ENCODE peak calls at places on chromosomes 13 and 19, in seven cellular contexts. Z, G, H, I, J, Y and X are unnamed samples.

GRCh38 chr19:44707794-44708193 is 8.8 kb downstream of the CEACAM16 start:
- DNase-seq in H (no peak), I (no peak), G (no peak), Z (no peak), Y (no peak), J (no peak), X (no peak)

GRCh38 chr13:78298657-78299056 is 304.7 kb downstream of the POU4F1 start:
- DNase-seq in I (peak), Z (no peak), H (no peak), G (no peak), J (no peak), Y (no peak), X (no peak)

GRCh38 chr13:35485451-35485850 is 9.0 kb upstream of the MAB21L1 start:
- DNase-seq in Z (no peak), J (no peak), I (no peak), Y (no peak), H (no peak), G (no peak), X (no peak)

GRCh38 chr19:17049711-17050280 is 23.2 kb upstream of the CPAMD8 start:
- DNase-seq in Z (no peak), I (peak), G (no peak), J (no peak), H (no peak), Y (no peak), X (no peak)

GRCh38 chr13:76884167-76884566 is 2.0 kb downstream of the KCTD12 start:
- DNase-seq in H (peak), I (peak), J (peak), Z (no peak), Y (peak), G (peak), X (no peak)

GRCh38 chr13:83975668-83976165 is 93.4 kb upstream of the SLITRK1 start:
- DNase-seq in Z (no peak), H (no peak), I (no peak), J (no peak), Y (no peak), G (no peak), X (no peak)

GRCh38 chr13:111114362-111115050 is 604 bp upstream of the ARHGEF7 start:
- DNase-seq in J (peak), H (peak), G (peak), Y (peak), I (peak), Z (no peak), X (no peak)

GRCh38 chr13:33870046-33870668 is 52.2 kb downstream of the RFC3 start:
- DNase-seq in H (no peak), Z (no peak), I (no peak), Y (no peak), J (no peak), G (no peak), X (no peak)

GRCh38 chr13:42101821-42102580 is 53.6 kb downstream of the DGKH start:
- DNase-seq in Y (no peak), Z (no peak), J (no peak), G (no peak), I (no peak), H (no peak), X (no peak)

GRCh38 chr13:71759506-71760225 is 107.3 kb downstream of the DACH1 start:
- DNase-seq in Y (no peak), Z (no peak), G (no peak), H (peak), J (peak), I (no peak), X (no peak)

GRCh38 chr19:48169585-48169973 is 565 bp downstream of the LIG1 start:
- DNase-seq in G (peak), H (peak), Y (peak), Z (peak), J (peak), I (peak), X (peak)

GRCh38 chr13:112032186-112032835 is 34.6 kb upstream of the SOX1 start:
- DNase-seq in Y (no peak), J (no peak), I (peak), Z (no peak), H (no peak), G (no peak), X (no peak)

GRCh38 chr19:55099557-55100506 is 17.6 kb downstream of the PPP1R12C start:
- DNase-seq in Y (no peak), I (no peak), G (no peak), Z (no peak), H (peak), J (peak), X (no peak)

GRCh38 chr13:100454876-100455275 is 133.7 kb downstream of the GGACT start:
- DNase-seq in I (peak), G (no peak), H (no peak), Z (no peak), Y (no peak), J (no peak), X (no peak)

GRCh38 chr19:1409204-1410005 is 2.0 kb downstream of the DAZAP1 start:
- DNase-seq in J (no peak), H (no peak), Y (no peak), I (no peak), G (no peak), Z (no peak), X (no peak)

GRCh38 chr13:114020750-114021463 is 47.0 kb upstream of the C13orf46 start:
- DNase-seq in Z (no peak), Y (no peak), I (no peak), H (no peak), J (no peak), G (no peak), X (no peak)

GRCh38 chr13:114022309-114022669 is 48.4 kb upstream of the C13orf46 start:
- DNase-seq in I (no peak), G (no peak), Y (no peak), J (no peak), Z (no peak), H (no peak), X (no peak)

GRCh38 chr13:114023716-114024602 is 50.1 kb upstream of the C13orf46 start:
- DNase-seq in H (no peak), Y (no peak), Z (no peak), G (no peak), I (no peak), J (no peak), X (no peak)

GRCh38 chr13:114022876-114023275 is 49.0 kb upstream of the C13orf46 start:
- DNase-seq in Y (no peak), G (no peak), Z (no peak), H (no peak), I (no peak), J (no peak), X (no peak)

GRCh38 chr13:114021464-114022308 is 47.8 kb upstream of the C13orf46 start:
- DNase-seq in Y (no peak), Z (no peak), H (no peak), G (no peak), J (no peak), I (no peak), X (no peak)
- TF ChIP-seq CTCF in Y (no peak), Z (no peak), H (peak), G (no peak), J (peak), I (no peak), X (no peak)

GRCh38 chr19:45927565-45928261 is 13.1 kb upstream of the NANOS2 start:
- DNase-seq in I (peak), G (peak), H (peak), Y (peak), J (peak), Z (peak), X (peak)
- TF ChIP-seq CTCF in I (no peak), G (no peak), H (peak), Y (no peak), J (peak), Z (no peak), X (no peak)

GRCh38 chr13:61908906-61909305 is 493.3 kb upstream of the PCDH20 start:
- DNase-seq in Y (no peak), I (no peak), H (peak), G (no peak), J (no peak), Z (no peak), X (no peak)
- TF ChIP-seq CTCF in Y (no peak), I (no peak), H (no peak), G (no peak), J (no peak), Z (no peak), X (no peak)

GRCh38 chr19:58471736-58472135 is 4.4 kb upstream of the ZNF446 start:
- DNase-seq in G (no peak), Y (no peak), J (peak), Z (no peak), I (no peak), H (no peak), X (no peak)

GRCh38 chr19:58466760-58467589 is at the start of gene ZNF324:
- DNase-seq in Y (peak), Z (peak), J (peak), H (peak), I (peak), G (peak), X (peak)

GRCh38 chr19:58466089-58466759 is 656 bp upstream of the ZNF324 start:
- DNase-seq in G (no peak), Z (no peak), I (no peak), H (no peak), Y (no peak), J (no peak), X (no peak)

GRCh38 chr19:58469241-58470013 is 2.5 kb downstream of the ZNF324 start:
- DNase-seq in I (no peak), Z (no peak), Y (no peak), H (no peak), J (no peak), G (no peak), X (no peak)

DNA sequence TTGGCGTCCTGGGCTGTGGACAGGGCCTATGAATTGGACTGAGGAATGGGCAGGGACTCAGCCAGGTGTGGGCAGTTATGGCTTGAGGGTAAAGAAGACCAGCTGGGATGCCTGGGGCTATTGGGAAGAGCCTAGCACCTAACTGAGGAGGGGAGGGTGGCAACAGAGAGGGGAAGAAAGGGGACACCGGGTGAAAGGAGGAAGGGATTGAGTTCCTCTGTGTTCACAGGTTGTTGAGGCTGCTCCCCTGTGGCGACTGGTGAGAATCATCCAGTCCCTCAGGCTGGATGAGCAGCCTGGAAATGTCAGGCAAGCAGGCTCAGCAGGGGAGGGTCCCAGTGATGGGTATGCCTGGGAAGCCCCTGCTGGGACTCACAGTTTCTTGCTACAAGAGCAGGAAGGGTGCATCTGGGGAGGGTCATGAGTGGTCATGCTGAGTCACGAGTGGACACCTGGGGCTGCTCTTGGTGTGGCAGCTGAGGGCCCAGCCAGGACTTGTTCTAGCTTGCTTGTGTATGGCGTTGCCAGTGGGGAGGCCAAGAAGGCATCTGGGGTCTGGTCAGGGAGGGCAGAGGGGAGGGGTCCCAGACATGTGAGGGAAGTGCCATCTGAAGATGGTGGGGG is 1.4 kb downstream of the ZNF324 start:
- DNase-seq in H (no peak), J (no peak), G (no peak), Z (no peak), I (peak), Y (no peak), X (no peak)
- TF ChIP-seq CTCF in H (no peak), J (no peak), G (no peak), Z (no peak), I (peak), Y (peak), X (no peak)

DNA sequence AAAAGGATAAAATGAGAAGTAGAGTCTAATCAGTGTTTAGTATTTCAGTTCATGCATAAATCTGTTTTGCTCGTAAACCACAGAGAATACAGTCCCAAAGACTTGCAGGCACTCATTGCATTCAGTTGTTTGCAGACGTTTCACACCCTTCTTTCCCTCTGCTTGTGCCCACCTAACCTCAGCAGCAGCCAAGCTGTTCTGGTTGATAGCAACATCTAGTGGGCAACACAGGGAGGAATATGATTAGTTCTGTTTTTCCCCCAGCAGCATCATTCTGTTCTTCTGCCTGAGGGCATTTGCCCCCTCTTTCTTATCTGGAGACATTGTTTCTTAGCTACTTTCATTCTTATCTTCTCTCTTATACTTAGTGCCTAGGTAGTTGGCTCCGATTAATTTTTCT is 135.6 kb downstream of the PAN3 start:
- DNase-seq in Y (no peak), H (peak), I (no peak), G (no peak), J (no peak), Z (no peak), X (no peak)
- TF ChIP-seq CTCF in Y (no peak), H (peak), I (no peak), G (no peak), J (peak), Z (no peak), X (no peak)

DNA sequence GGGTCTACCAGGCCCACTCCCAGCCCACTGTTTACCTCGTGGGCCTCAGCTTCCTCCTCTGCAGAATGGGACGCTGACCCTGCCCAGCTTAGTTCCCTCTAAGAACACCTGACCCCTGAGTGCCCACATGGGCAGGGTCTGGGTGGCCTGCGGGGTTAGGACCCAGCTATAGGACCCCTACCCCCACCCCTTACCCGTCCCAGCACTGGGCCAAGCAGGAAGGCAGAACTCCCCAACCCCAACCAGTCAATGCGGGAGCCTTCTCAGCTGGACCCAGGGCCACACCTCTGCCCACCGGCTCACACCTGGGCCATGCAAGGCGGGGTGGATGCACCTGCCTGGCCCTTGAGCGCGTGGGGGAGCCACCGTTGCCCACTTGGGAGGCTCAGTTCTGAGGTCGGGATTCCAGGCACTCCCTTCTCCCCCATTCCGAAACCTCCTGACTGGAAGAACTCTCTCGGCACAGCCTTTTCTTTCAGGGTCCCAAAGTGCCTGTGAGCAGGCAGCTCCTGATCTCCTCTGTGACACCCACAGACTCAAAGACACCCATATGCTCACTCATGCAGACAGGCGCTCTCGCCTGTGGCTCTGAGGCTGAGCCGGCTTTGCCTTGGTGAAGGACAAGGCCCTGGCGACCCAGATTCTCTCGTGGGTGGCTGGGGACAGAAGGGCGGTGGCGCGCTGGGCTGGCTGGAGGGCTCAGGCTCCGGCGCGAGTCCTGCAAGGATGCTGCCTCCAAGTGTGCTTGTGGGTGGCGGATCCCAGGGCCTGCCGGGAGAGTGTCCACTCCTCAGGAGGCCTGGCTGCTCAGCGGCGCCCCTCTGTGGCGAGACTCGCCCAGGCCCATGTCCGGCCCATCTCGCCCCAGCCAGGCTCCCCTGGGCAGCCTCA is 27.9 kb upstream of the PARP4 start:
- DNase-seq in G (no peak), I (no peak), Y (peak), J (peak), H (peak), Z (no peak), X (no peak)
- TF ChIP-seq CTCF in G (no peak), I (no peak), Y (peak), J (peak), H (peak), Z (no peak), X (no peak)

DNA sequence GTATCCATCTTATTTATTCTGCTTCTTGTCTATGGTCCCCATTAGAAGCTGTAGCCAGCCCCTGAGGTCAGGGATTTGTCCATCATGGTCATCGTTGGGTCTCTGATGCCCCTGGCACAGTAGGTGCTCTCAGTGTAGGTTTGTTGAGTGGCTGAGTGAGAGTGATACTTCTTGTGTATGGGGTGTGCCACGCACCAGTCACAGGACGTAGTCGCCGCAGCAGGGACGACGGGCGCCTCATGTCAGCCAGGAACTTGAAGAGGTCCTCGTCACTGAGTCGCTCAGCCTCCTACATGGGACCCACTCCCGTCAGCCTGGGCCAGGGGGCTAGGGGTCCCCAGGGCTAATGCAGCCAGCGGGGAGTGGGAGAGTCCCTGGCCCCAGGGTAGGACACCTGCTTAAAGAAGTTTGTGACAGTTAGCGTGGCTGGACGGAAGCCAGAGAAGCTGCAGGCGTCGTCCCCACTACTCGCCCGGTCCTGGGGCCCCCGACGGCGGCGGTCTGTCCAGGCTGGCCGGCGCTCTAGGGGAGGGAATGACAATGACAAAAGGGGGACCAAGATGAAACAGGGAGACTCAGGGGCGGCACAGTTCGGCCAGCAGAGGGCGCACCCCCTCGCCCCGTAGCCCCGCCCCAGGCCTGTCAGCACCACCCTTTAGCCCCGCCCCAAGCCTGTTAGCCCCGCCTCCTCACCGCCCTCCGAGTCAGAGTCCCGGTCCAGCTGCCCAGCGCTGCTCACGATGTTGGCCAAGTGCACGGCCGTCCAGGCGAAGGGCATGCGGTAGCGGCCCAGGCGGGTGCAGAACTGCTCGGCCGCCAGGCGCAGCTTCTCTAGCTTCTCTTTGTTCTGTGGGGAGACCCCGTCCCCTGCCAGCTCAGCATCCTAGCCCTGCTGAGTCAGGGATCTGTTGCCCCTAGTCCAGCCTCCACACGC is 3.7 kb downstream of the ANGPTL8 start:
- DNase-seq in J (peak), H (peak), G (peak), Z (peak), I (peak), Y (peak), X (peak)
- TF ChIP-seq CTCF in J (peak), H (peak), G (no peak), Z (peak), I (peak), Y (peak), X (peak)

GRCh38 chr19:3817761-3818160 is 31.6 kb upstream of the MATK start:
- DNase-seq in Z (no peak), Y (no peak), I (no peak), H (no peak), J (no peak), G (no peak), X (no peak)

GRCh38 chr19:3818479-3818878 is 32.3 kb upstream of the MATK start:
- DNase-seq in Z (no peak), I (peak), H (no peak), G (no peak), Y (no peak), J (no peak), X (no peak)

GRCh38 chr19:3819989-3820388 is 33.8 kb upstream of the MATK start:
- DNase-seq in I (no peak), G (no peak), J (no peak), Y (no peak), Z (no peak), H (no peak), X (no peak)

GRCh38 chr19:3816566-3817218 is 30.5 kb upstream of the MATK start:
- DNase-seq in G (no peak), H (peak), Y (no peak), J (no peak), Z (no peak), I (no peak), X (no peak)

DNA sequence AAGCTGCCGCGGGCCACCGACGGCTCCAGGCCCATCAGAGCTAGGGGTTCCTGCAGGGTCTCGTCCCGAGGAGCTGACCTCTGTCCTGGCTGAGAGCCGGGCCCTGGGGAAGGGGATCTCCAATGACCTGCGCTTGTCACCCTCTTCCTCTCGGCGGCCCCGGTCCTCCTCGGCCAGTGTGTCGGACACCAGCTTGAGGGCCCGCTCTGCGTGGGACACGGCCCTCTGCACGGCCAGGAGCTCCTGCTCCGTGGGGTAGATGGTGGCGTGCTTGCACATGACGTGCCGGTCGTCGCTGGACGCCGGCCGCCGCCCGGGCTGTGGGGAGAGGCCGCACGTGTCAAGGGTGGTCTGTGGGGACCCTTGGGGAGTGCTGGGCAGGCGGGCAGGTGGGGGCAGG is 32.7 kb upstream of the MATK start:
- DNase-seq in I (no peak), J (no peak), Z (no peak), G (no peak), H (peak), Y (no peak), X (no peak)
- TF ChIP-seq CTCF in I (no peak), J (no peak), Z (no peak), G (no peak), H (no peak), Y (no peak), X (no peak)

GRCh38 chr19:50706387-50706786 is 13.2 kb downstream of the SHANK1 start:
- DNase-seq in I (no peak), H (no peak), J (no peak), Y (no peak), G (no peak), Z (no peak), X (no peak)

GRCh38 chr19:50705422-50706019 is 14.1 kb downstream of the SHANK1 start:
- DNase-seq in J (peak), H (peak), Z (no peak), G (no peak), Y (peak), I (peak), X (no peak)

GRCh38 chr19:50702158-50702869 is 17.3 kb downstream of the SHANK1 start:
- DNase-seq in I (no peak), Y (no peak), H (no peak), Z (no peak), G (no peak), J (no peak), X (no peak)

GRCh38 chr19:50702870-50703829 is 16.5 kb downstream of the SHANK1 start:
- DNase-seq in Y (no peak), I (no peak), H (peak), J (no peak), G (no peak), Z (no peak), X (no peak)

GRCh38 chr19:50703915-50704548 is 15.6 kb downstream of the SHANK1 start:
- DNase-seq in J (peak), I (no peak), G (no peak), H (peak), Z (no peak), Y (no peak), X (no peak)
- TF ChIP-seq CTCF in J (peak), I (no peak), G (no peak), H (peak), Z (no peak), Y (no peak), X (no peak)